ENCODE peak calls at places on chromosomes 6 and 20, in nine cellular contexts. I is heart right ventricle, F is cardiac muscle cell, T is Peyer's patch, W is A549, B is endodermal cell, A is GM23248, C is mesendoderm, G is transverse colon. Z is an unnamed sample.

GRCh38 chr20:61731363-61732181 is 334.1 kb downstream of the TAF4 start:
- DNase-seq in F (no peak), T (peak; percentile 7), I (no peak), B (no peak), C (no peak), G (no peak), A (peak; percentile 70), W (peak; percentile 28), Z (no peak)

GRCh38 chr6:157909282-157909664 is 72.4 kb upstream of the SYNJ2 start:
- DNase-seq in T (no peak), F (no peak), C (no peak), I (no peak), B (no peak), W (no peak), G (no peak), A (no peak), Z (no peak)

GRCh38 chr6:36121752-36122494 is 8.4 kb upstream of the MAPK13 start:
- DNase-seq in B (no peak), W (no peak), F (no peak), T (no peak), C (no peak), A (no peak), G (no peak), I (no peak), Z (no peak)

GRCh38 chr20:33893314-33893713 is 82.2 kb downstream of the CHMP4B start:
- DNase-seq in W (no peak), A (peak; percentile 93), I (no peak), B (no peak), T (no peak), C (no peak), G (no peak), F (peak; percentile 37), Z (no peak)

GRCh38 chr6:12595161-12595792 is 121.3 kb upstream of the PHACTR1 start:
- DNase-seq in F (peak; percentile 88), W (no peak), A (peak; percentile 35), C (no peak), G (no peak), I (no peak), B (no peak), T (no peak), Z (no peak)

GRCh38 chr20:49712918-49713778 is 530 bp downstream of the B4GALT5 start:
- DNase-seq in B (peak; percentile 71), I (peak; percentile 53), F (no peak), A (no peak), G (peak; percentile 48), T (peak; percentile 67), W (no peak), C (peak; percentile 60), Z (no peak)

GRCh38 chr6:116060572-116061283 is at the start of gene FRK:
- DNase-seq in C (no peak), I (no peak), W (peak; percentile 87), T (no peak), G (peak; percentile 85), A (peak; percentile 70), B (no peak), F (peak; percentile 80), Z (peak; percentile 2)

GRCh38 chr6:11224252-11224965 is 8.1 kb downstream of the NEDD9 start:
- DNase-seq in T (no peak), W (no peak), I (no peak), F (peak; percentile 51), A (peak; percentile 58), C (no peak), G (no peak), B (no peak), Z (peak; percentile 65)

GRCh38 chr6:119328254-119328653 is 21.3 kb downstream of the MAN1A1 start:
- DNase-seq in I (no peak), T (no peak), F (no peak), C (no peak), G (no peak), A (no peak), B (no peak), W (no peak), Z (no peak)

GRCh38 chr6:70537266-70537665 is 29.5 kb upstream of the SDHAF4 start:
- DNase-seq in W (no peak), I (no peak), G (no peak), A (no peak), B (no peak), F (no peak), T (no peak), C (no peak), Z (no peak)

GRCh38 chr6:135812085-135812526 is 39.4 kb upstream of the PDE7B start:
- DNase-seq in A (peak; percentile 17), I (peak; percentile 24), G (no peak), F (peak; percentile 65), B (no peak), W (peak; percentile 49), T (no peak), C (no peak), Z (no peak)

GRCh38 chr6:116386581-116387299 is 16.0 kb downstream of the DSE start:
- DNase-seq in F (peak; percentile 70), A (peak; percentile 76), W (peak; percentile 11), G (no peak), C (peak; percentile 54), I (no peak), T (no peak), B (no peak), Z (no peak)

GRCh38 chr6:18281564-18281963 is 17.2 kb upstream of the DEK start:
- DNase-seq in A (no peak), W (no peak), B (no peak), F (no peak), G (no peak), I (no peak), C (no peak), T (no peak), Z (no peak)

GRCh38 chr6:18277181-18278006 is 13.1 kb upstream of the DEK start:
- DNase-seq in G (no peak), B (peak; percentile 84), A (peak; percentile 42), C (peak; percentile 29), I (no peak), T (no peak), W (no peak), F (no peak), Z (no peak)

GRCh38 chr6:18280084-18280483 is 15.8 kb upstream of the DEK start:
- DNase-seq in B (no peak), F (no peak), I (no peak), G (no peak), A (peak; percentile 19), W (no peak), T (no peak), C (no peak), Z (no peak)

DNA sequence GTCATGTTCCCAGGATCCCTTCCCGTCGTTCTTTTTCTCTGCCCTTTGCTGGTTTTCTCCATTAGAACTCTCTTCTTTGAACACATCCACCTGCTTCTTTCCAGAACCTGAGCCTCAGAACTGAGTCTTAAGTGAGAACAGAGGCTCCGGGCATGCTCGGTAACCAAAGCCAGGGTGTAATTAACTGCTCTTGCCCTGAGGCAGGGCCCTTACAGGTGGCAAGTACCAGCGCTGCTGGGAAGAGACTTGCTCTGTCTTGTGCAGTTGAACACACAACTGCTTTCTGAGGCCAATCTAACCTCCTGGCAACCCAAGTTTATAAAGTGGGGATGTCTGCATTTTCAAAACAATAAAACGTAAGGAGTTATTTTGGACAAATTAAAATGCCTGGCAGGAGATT is 12.3 kb upstream of the DEK start:
- DNase-seq in B (no peak), F (no peak), T (no peak), A (no peak), G (no peak), I (no peak), C (peak; percentile 37), W (no peak), Z (no peak)
- H3K4me3 ChIP-seq in B (peak overlapping the region; percentile 74), F (peak overlapping the region; percentile 76), T (no peak overlapping the region), A (peak overlapping the region; percentile 69), G (no peak overlapping the region), I (peak overlapping the region; percentile 38), C (no peak overlapping the region), W (peak overlapping the region; percentile 43), Z (no peak overlapping the region)

DNA sequence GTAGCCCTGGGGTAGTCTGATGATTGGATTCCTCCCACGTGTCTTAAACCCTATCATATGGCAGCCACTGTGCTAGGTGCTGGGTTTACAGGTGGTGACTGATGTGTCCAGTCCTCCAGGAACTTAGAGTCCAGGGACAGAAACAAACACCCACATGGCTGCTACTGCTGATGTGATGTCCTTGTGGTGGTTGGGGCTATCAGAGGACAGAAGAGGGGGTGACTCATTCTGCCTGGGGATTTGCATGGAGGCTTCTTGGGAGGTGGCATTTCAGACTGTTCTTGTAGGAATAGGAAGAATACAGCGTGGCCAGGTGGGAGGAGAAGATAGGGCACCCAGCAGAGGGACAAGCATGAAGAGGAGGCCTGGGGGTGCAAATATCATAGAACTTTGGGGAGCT is 9.8 kb downstream of the RAET1G start:
- DNase-seq in T (no peak), F (no peak), B (peak; percentile 31), C (no peak), W (no peak), A (peak; percentile 28), G (no peak), I (no peak), Z (no peak)
- H3K4me3 ChIP-seq in T (no peak overlapping the region), F (no peak overlapping the region), B (no peak overlapping the region), C (no peak overlapping the region), W (no peak overlapping the region), A (no peak overlapping the region), G (no peak overlapping the region), I (no peak overlapping the region), Z (no peak overlapping the region)

DNA sequence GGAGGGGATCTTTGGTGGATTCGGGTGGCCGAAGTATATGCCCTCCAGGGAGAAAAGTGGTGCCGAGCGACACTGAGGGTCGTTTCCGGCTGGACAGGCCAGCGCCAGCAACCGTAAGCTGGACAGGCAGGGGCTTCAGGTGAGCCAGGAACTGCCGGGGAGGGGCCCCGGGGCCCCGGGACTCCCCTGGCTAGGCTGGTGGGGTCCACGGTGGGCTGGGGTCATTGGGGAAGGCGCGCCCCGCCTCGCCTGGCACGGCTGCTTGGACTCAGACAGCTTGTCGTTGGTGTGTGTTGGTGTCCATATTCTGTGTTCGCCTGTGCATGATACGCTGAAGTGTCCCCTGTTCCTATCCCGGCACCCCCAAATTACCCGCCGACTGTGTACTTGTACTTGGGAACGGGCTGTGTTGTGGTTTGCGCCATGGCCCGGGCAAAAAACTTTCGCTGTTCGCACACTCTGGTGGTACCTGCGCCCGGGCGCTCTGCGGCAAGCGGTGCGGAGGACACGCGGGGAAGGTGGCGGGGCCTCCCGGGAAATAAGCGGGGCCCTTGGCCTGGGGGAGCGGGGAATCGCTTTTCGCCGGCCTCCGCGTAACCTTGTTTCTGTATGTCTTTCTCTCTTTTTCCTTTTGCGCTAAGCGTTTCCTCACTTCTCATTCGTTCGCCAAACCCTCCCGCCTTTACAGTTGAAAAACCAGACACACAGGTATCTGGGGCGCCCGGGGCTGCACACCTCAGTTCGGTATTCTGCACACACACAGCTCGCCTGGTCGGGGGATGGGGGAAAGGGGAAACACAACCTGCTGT is 3.2 kb downstream of the GNAS start:
- DNase-seq in A (no peak), T (no peak), F (no peak), I (no peak), G (no peak), C (no peak), B (peak; percentile 46), W (no peak), Z (no peak)
- H3K4me3 ChIP-seq in A (no peak overlapping the region), T (no peak overlapping the region), F (peak overlapping the region; percentile 21), I (no peak overlapping the region), G (no peak overlapping the region), C (no peak overlapping the region), B (no peak overlapping the region), W (no peak overlapping the region), Z (no peak overlapping the region)

DNA sequence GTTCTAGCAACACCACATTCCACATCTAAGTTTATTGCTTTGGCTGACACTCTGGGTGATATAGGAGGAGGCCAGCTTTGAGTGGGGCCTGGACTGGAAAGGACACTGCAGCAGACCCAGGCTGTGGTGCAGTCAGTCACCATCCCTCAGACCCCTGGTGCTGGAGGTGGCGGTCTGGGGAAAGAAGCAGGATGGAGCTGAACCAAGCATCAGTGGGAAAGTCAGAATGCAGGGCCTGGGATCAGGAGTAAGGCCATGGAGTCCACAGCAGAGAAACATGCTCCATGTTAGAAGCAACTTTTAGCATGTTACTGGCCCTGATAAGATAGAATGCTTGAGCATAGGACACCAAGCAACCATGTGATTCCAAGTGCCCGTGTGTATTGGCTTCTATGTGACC is 5.9 kb downstream of the HLA-A start:
- DNase-seq in B (no peak), C (no peak), F (no peak), W (no peak), G (no peak), T (no peak), A (no peak), I (no peak), Z (no peak)
- H3K4me3 ChIP-seq in B (no peak overlapping the region), C (no peak overlapping the region), F (no peak overlapping the region), W (no peak overlapping the region), G (no peak overlapping the region), T (no peak overlapping the region), A (no peak overlapping the region), I (no peak overlapping the region), Z (no peak overlapping the region)